ENCODE peak calls at places on chromosome 6, in seven cellular contexts. T, K, M, C, P, B and D are unnamed samples. For H3K4me1, the result is how much of the 10 kb centered on the place peaks cover.

GRCh38 chr6:64266351-64266821 is 630.8 kb downstream of the PHF3 start:
- DNase-seq in B (no peak), K (no peak), P (no peak), M (no peak), T (no peak), C (no peak), D (no peak)

GRCh38 chr6:163147988-163148387 is 266.5 kb upstream of the QKI start:
- DNase-seq in P (no peak), C (no peak), K (peak), M (no peak), T (no peak), B (no peak), D (no peak)

GRCh38 chr6:156752666-156753301 is 24.4 kb upstream of the ARID1B start:
- DNase-seq in C (no peak), K (no peak), P (no peak), B (no peak), T (no peak), M (no peak), D (peak)

GRCh38 chr6:156700440-156701057 is 76.6 kb upstream of the ARID1B start:
- DNase-seq in T (no peak), C (no peak), B (no peak), P (no peak), M (no peak), K (no peak), D (no peak)

GRCh38 chr6:82862543-82862942 is 203.1 kb downstream of the UBE3D start:
- DNase-seq in B (no peak), C (no peak), T (no peak), K (peak), M (no peak), P (no peak), D (no peak)

GRCh38 chr6:105886812-105887513 is 199.2 kb upstream of the PRDM1 start:
- DNase-seq in K (no peak), C (no peak), M (no peak), P (no peak), B (no peak), T (no peak), D (no peak)

GRCh38 chr6:30200551-30201281 is 12.5 kb downstream of the TRIM26 start:
- DNase-seq in T (no peak), P (no peak), M (no peak), B (no peak), K (no peak), C (no peak), D (no peak)

GRCh38 chr6:117906905-117907599 is at the start of gene SLC35F1:
- DNase-seq in C (peak), T (peak), M (peak), B (peak), P (no peak), K (no peak), D (peak)

GRCh38 chr6:108684809-108685329 is 124.2 kb downstream of the FOXO3 start:
- DNase-seq in T (peak), M (peak), B (peak), K (peak), P (no peak), C (no peak), D (no peak)

GRCh38 chr6:106557837-106558236 is 71.5 kb downstream of the RTN4IP1 start:
- DNase-seq in B (no peak), M (peak), K (no peak), C (no peak), T (no peak), P (no peak), D (no peak)

GRCh38 chr6:43875849-43876572 is 106.0 kb downstream of the VEGFA start:
- DNase-seq in C (no peak), K (no peak), T (no peak), B (no peak), P (no peak), M (no peak), D (no peak)

GRCh38 chr6:20946037-20946436 is 411.8 kb downstream of the CDKAL1 start:
- DNase-seq in K (peak), C (no peak), B (no peak), T (no peak), M (peak), P (no peak), D (no peak)

GRCh38 chr6:13992417-13993055 is 67.8 kb downstream of the RNF182 start:
- DNase-seq in M (peak), K (peak), T (no peak), P (no peak), B (no peak), C (no peak), D (no peak)

GRCh38 chr6:155419161-155419560 is 36.5 kb downstream of the NOX3 start:
- DNase-seq in K (no peak), B (no peak), P (no peak), M (no peak), T (no peak), C (no peak), D (no peak)

GRCh38 chr6:84816196-84816745 is 51.9 kb upstream of the TBX18 start:
- DNase-seq in P (no peak), C (no peak), M (no peak), T (no peak), B (no peak), K (no peak), D (no peak)

GRCh38 chr6:16450821-16451220 is 212.4 kb downstream of the GMPR start:
- DNase-seq in K (peak), C (no peak), B (no peak), P (no peak), T (no peak), M (no peak), D (no peak)

GRCh38 chr6:54801669-54802068 is 44.9 kb upstream of the FAM83B start:
- DNase-seq in T (no peak), M (peak), K (peak), P (no peak), C (no peak), B (no peak), D (no peak)

GRCh38 chr6:3540253-3540820 is 83.5 kb upstream of the SLC22A23 start:
- DNase-seq in P (no peak), K (no peak), B (no peak), T (no peak), M (no peak), C (no peak), D (no peak)

GRCh38 chr6:159951772-159952171 is 17.1 kb upstream of the IGF2R start:
- DNase-seq in M (no peak), T (no peak), C (no peak), B (no peak), K (no peak), P (no peak), D (no peak)

GRCh38 chr6:111087871-111088667 is 766 bp downstream of the SLC16A10 start:
- DNase-seq in K (no peak), M (no peak), P (no peak), C (peak), B (no peak), T (peak), D (peak)

GRCh38 chr6:37531026-37531425 is 31.3 kb upstream of the CCDC167 start:
- DNase-seq in P (no peak), M (no peak), T (no peak), K (peak), C (no peak), B (no peak), D (no peak)

GRCh38 chr6:142235247-142235646 is 66.6 kb upstream of the ADGRG6 start:
- DNase-seq in T (no peak), K (no peak), M (no peak), P (no peak), B (no peak), C (no peak), D (no peak)

GRCh38 chr6:105692630-105693212 is 289.8 kb upstream of the PREP start:
- DNase-seq in C (no peak), K (no peak), B (no peak), T (no peak), P (no peak), M (no peak), D (no peak)

GRCh38 chr6:166112580-166112979 is 55.1 kb downstream of the TBXT start:
- DNase-seq in B (no peak), M (no peak), P (no peak), K (peak), C (no peak), T (no peak), D (no peak)

GRCh38 chr6:113291751-113292445 is 565.2 kb upstream of the MARCKS start:
- DNase-seq in B (no peak), C (no peak), T (no peak), K (peak), P (no peak), M (peak), D (no peak)

GRCh38 chr6:117555882-117556498 is 46.3 kb downstream of the GOPC start:
- DNase-seq in T (no peak), K (peak), B (peak), P (no peak), C (peak), M (peak), D (peak)

GRCh38 chr6:9224539-9224938 is 789.2 kb upstream of the SLC35B3 start:
- DNase-seq in K (no peak), M (no peak), P (no peak), C (no peak), B (no peak), T (no peak), D (no peak)

GRCh38 chr6:137705166-137706064 is 161.6 kb upstream of the TNFAIP3 start:
- DNase-seq in T (peak), K (peak), C (peak), B (peak), M (peak), P (no peak), D (peak)

GRCh38 chr6:128487055-128487454 is 33.3 kb downstream of the PTPRK start:
- DNase-seq in C (no peak), T (no peak), B (no peak), M (no peak), P (no peak), K (peak), D (no peak)

GRCh38 chr6:109852713-109853112 is 125.4 kb upstream of the GPR6 start:
- DNase-seq in K (no peak), T (no peak), B (no peak), M (no peak), C (no peak), P (no peak), D (no peak)

GRCh38 chr6:142913511-142914047 is 31.4 kb downstream of the HIVEP2 start:
- DNase-seq in M (no peak), T (no peak), P (no peak), B (no peak), C (no peak), K (no peak), D (no peak)

DNA sequence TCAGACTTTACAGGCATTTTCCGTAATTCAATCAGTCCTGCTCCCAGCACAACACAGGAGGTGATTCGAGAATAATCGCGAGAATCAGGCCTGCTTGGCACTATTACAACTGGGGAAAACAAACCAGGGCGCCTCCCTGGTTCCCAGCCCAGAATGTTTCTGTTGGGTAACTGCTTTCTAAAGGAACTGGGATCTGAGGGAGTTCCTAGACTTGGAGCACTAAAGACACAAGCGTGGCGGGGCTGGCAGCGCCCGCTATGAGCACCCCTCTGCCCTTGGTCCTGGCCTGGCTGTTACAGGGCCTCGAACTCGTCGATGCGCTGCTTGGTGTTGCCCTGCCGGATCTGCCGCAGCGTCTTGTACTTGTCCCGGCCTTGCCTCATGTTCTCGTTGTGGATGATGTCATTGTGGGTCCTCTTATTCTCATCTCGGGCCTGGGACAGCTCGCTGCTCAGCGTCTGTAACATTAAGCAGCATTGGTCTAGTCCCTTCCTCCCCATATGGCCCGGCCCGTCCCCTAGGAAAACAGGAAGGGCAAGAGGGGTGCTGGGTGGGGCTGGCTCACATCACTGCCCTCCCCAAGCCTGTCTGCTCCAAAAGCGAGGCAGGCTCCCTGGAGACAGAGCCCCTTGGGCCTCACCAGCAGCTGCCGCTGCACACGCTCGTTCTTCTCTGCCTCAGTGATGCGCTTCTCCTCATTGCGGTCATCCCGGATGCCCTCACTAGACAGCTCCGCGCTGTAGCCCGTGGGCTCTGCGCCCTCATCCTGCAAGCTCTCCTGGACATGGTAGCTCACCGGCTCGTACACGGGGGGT is 52.3 kb downstream of the EZR start:
- DNase-seq in P (no peak), C (no peak), T (no peak), M (peak), K (no peak), B (no peak), D (no peak)
- H3K4me1 ChIP-seq in P (under half), C (under half), T (under half), M (under half), K (under half), B (under half), D (under half)

GRCh38 chr6:399785-400517 is 8.4 kb downstream of the IRF4 start:
- DNase-seq in K (no peak), B (no peak), T (no peak), P (no peak), C (no peak), M (no peak), D (no peak)
- H3K4me3 ChIP-seq in K (no peak), B (no peak), T (no peak), P (no peak), C (no peak), M (no peak), D (no peak)

GRCh38 chr6:27188885-27189418 is 58.5 kb upstream of the PRSS16 start:
- DNase-seq in B (peak), P (no peak), T (peak), M (peak), K (peak), C (peak), D (peak)
- TF ChIP-seq CTCF in B (peak), P (peak), T (peak), M (peak), K (peak), C (peak), D (peak)

GRCh38 chr6:150628908-150629307 is 29.2 kb downstream of the PLEKHG1 start:
- DNase-seq in M (no peak), C (no peak), T (no peak), P (no peak), B (no peak), K (no peak), D (no peak)

GRCh38 chr6:150624199-150624598 is 24.5 kb downstream of the PLEKHG1 start:
- DNase-seq in B (no peak), C (no peak), T (no peak), P (no peak), M (no peak), K (no peak), D (no peak)

GRCh38 chr6:150625927-150626326 is 26.2 kb downstream of the PLEKHG1 start:
- DNase-seq in P (no peak), B (no peak), C (no peak), K (no peak), M (no peak), T (no peak), D (no peak)

GRCh38 chr6:150627154-150627553 is 27.5 kb downstream of the PLEKHG1 start:
- DNase-seq in B (no peak), M (no peak), T (no peak), C (no peak), K (no peak), P (no peak), D (no peak)

GRCh38 chr6:150627601-150628012 is 27.9 kb downstream of the PLEKHG1 start:
- DNase-seq in P (no peak), B (no peak), M (no peak), C (no peak), T (no peak), K (peak), D (no peak)
- H3K4me1 ChIP-seq in P (under half), B (under half), M (under half), C (under half), T (under half), K (under half), D (under half)

GRCh38 chr6:53659458-53659857 is 6.1 kb downstream of the KLHL31 start:
- DNase-seq in B (no peak), K (peak), T (no peak), M (no peak), C (no peak), P (no peak), D (no peak)
- H3K4me3 ChIP-seq in B (no peak), K (no peak), T (no peak), M (no peak), C (no peak), P (no peak), D (no peak)